ENCODE peak calls at places on chromosomes 7 and 10, in five cellular contexts. M is aorta, O is heart left ventricle, Z is mammary epithelial cell, E is right cardiac atrium. V is an unnamed sample.

GRCh38 chr10:62885656-62886461 is 69.7 kb upstream of the EGR2 start:
- DNase-seq in O (no peak), E (no peak), Z (peak; percentile 33), M (no peak), V (peak; percentile 78)

GRCh38 chr10:59870152-59870551 is 36.2 kb downstream of the CCDC6 start:
- DNase-seq in O (no peak), E (no peak), Z (no peak), M (no peak), V (no peak)

GRCh38 chr10:77201135-77202111 is 436.2 kb downstream of the KCNMA1 start:
- DNase-seq in O (no peak), Z (no peak), E (no peak), M (no peak), V (no peak)

GRCh38 chr10:113576853-113577252 is 24.0 kb downstream of the HABP2 start:
- DNase-seq in O (no peak), M (no peak), E (no peak), Z (peak; percentile 11), V (no peak)

GRCh38 chr10:50326757-50327701 is 75.7 kb upstream of the ASAH2 start:
- DNase-seq in E (peak; percentile 66), M (peak; percentile 68), Z (peak; percentile 61), O (peak; percentile 40), V (peak; percentile 78)

GRCh38 chr7:29783671-29784070 is 22.6 kb upstream of the WIPF3 start:
- DNase-seq in O (no peak), Z (no peak), M (no peak), E (no peak), V (no peak)

GRCh38 chr10:58782876-58783859 is 270.5 kb downstream of the BICC1 start:
- DNase-seq in M (no peak), E (peak; percentile 84), O (peak; percentile 64), Z (no peak), V (no peak)

GRCh38 chr7:48298779-48299178 is 127.5 kb downstream of the ABCA13 start:
- DNase-seq in M (no peak), O (no peak), Z (peak; percentile 93), E (no peak), V (peak; percentile 78)

GRCh38 chr7:98909487-98909886 is 31.2 kb downstream of the TRRAP start:
- DNase-seq in M (no peak), E (no peak), Z (no peak), O (no peak), V (no peak)

GRCh38 chr10:75779276-75779675 is 347.9 kb downstream of the LRMDA start:
- DNase-seq in Z (no peak), E (no peak), M (peak; percentile 58), O (no peak), V (no peak)

GRCh38 chr7:158824028-158824427 is 5.3 kb downstream of the ESYT2 start:
- DNase-seq in M (no peak), O (no peak), Z (no peak), E (no peak), V (no peak)

GRCh38 chr10:80662429-80663211 is 124.9 kb downstream of the SH2D4B start:
- DNase-seq in O (peak; percentile 82), E (peak; percentile 91), Z (peak; percentile 65), M (peak; percentile 88), V (peak; percentile 59)

GRCh38 chr7:17041324-17041723 is 159.5 kb upstream of the AGR3 start:
- DNase-seq in E (no peak), O (no peak), M (no peak), Z (peak; percentile 78), V (peak; percentile 97)

GRCh38 chr10:60732240-60733188 is 45.8 kb upstream of the CDK1 start:
- DNase-seq in M (peak; percentile 42), O (no peak), Z (peak; percentile 44), E (no peak), V (no peak)

GRCh38 chr10:87705339-87705738 is 45.7 kb downstream of the PAPSS2 start:
- DNase-seq in Z (peak; percentile 68), M (no peak), E (no peak), O (no peak), V (peak; percentile 57)

GRCh38 chr7:155972651-155973349 is 160.5 kb upstream of the SHH start:
- DNase-seq in Z (no peak), M (peak; percentile 24), E (no peak), O (no peak), V (no peak)

GRCh38 chr7:108328174-108328651 is 128.0 kb downstream of the NRCAM start:
- DNase-seq in E (no peak), Z (no peak), O (no peak), M (no peak), V (no peak)

GRCh38 chr7:1418505-1419309 is 40.6 kb downstream of the MICALL2 start:
- DNase-seq in M (no peak), E (peak; percentile 53), O (no peak), Z (no peak), V (peak; percentile 26)

GRCh38 chr7:106421181-106421762 is 136.5 kb upstream of the NAMPT start:
- DNase-seq in Z (peak; percentile 41), E (peak; percentile 89), M (peak; percentile 88), O (peak; percentile 85), V (peak; percentile 96)

GRCh38 chr10:73289958-73290357 is 37.5 kb upstream of the MRPS16 start:
- DNase-seq in O (no peak), E (no peak), Z (no peak), M (no peak), V (no peak)

GRCh38 chr10:97570789-97571536 is 1.6 kb upstream of the ANKRD2 start:
- DNase-seq in Z (no peak), E (peak; percentile 45), M (no peak), O (no peak), V (no peak)

GRCh38 chr10:22335204-22335956 is 9.9 kb upstream of the SPAG6 start:
- DNase-seq in E (peak; percentile 75), O (peak; percentile 32), Z (peak; percentile 24), M (peak; percentile 71), V (peak; percentile 37)

GRCh38 chr7:112963634-112964033 is 123.0 kb downstream of the GPR85 start:
- DNase-seq in O (no peak), Z (no peak), M (no peak), E (no peak), V (no peak)

GRCh38 chr7:75579899-75580298 is 87.8 kb downstream of the SPDYE5 start:
- DNase-seq in E (no peak), M (no peak), Z (no peak), O (no peak), V (no peak)

GRCh38 chr7:30452278-30452930 is 26.2 kb downstream of the NOD1 start:
- DNase-seq in M (no peak), E (no peak), Z (no peak), O (no peak), V (no peak)

GRCh38 chr10:85916999-85917573 is 449.5 kb downstream of the GRID1 start:
- DNase-seq in M (no peak), E (no peak), Z (no peak), O (no peak), V (no peak)

GRCh38 chr7:22348379-22348778 is 8.6 kb downstream of the RAPGEF5 start:
- DNase-seq in O (no peak), Z (peak; percentile 35), E (no peak), M (no peak), V (peak; percentile 31)

GRCh38 chr7:155850001-155850436 is 37.8 kb upstream of the SHH start:
- DNase-seq in E (no peak), O (no peak), M (no peak), Z (no peak), V (no peak)

GRCh38 chr10:132361581-132362101 is 29.6 kb downstream of the LRRC27 start:
- DNase-seq in Z (no peak), E (no peak), O (no peak), M (peak; percentile 38), V (no peak)

GRCh38 chr10:35466170-35466569 is 129.9 kb downstream of the CCNY start:
- DNase-seq in E (no peak), O (no peak), Z (no peak), M (no peak), V (no peak)

GRCh38 chr10:35467186-35467585 is 130.9 kb downstream of the CCNY start:
- DNase-seq in Z (no peak), M (no peak), O (no peak), E (no peak), V (no peak)

GRCh38 chr10:35464805-35465456 is 128.6 kb downstream of the CCNY start:
- DNase-seq in E (no peak), M (no peak), Z (no peak), O (no peak), V (peak; percentile 70)

GRCh38 chr10:35465601-35466140 is 129.4 kb downstream of the CCNY start:
- DNase-seq in E (no peak), O (no peak), Z (no peak), M (no peak), V (no peak)

DNA sequence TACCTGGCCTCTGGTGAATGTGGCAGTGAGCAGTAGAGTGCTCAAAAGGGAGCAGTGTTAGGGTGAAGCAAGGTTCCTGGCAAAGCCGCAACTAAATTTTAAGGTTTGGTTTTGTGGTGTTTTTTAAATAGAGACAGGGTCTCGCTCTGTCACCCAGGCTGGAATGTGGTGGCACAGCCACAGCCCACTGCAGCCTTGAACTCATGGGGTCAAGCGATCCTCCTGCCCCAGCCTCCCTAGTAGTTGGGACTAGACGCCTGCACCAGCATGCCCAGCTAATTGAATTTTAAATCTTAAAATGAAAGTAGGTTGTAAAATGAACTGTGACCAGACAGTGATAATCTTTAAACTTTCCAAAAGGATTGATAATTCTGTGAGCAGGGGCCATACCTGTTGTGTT is 130.4 kb downstream of the CCNY start:
- DNase-seq in M (no peak), Z (no peak), O (no peak), E (no peak), V (no peak)
- H3K4me1 ChIP-seq in M (no peaks in the 10 kb centered on the region), Z (peaks cover 3% of the 10 kb centered on the region), O (peaks cover 83% of the 10 kb centered on the region), E (peaks cover 46% of the 10 kb centered on the region), V (peaks cover 10% of the 10 kb centered on the region)

GRCh38 chr7:74291535-74291934 is 2.3 kb downstream of the CLIP2 start:
- DNase-seq in M (no peak), Z (no peak), E (no peak), O (no peak), V (no peak)
- H3K4me1 ChIP-seq in M (no peaks in the 10 kb centered on the region), Z (peaks cover 24% of the 10 kb centered on the region), E (peaks cover 6% of the 10 kb centered on the region), O (peaks cover 58% of the 10 kb centered on the region), V (peaks cover 20% of the 10 kb centered on the region)

GRCh38 chr10:31758495-31758894 is 170.1 kb downstream of the ARHGAP12 start:
- DNase-seq in E (no peak), M (no peak), O (peak; percentile 34), Z (no peak), V (no peak)
- H3K4me1 ChIP-seq in E (peaks cover 16% of the 10 kb centered on the region), M (no peaks in the 10 kb centered on the region), O (peaks cover 47% of the 10 kb centered on the region), Z (peaks cover 29% of the 10 kb centered on the region), V (peaks cover 19% of the 10 kb centered on the region)

GRCh38 chr7:151514461-151515396 is 5.0 kb downstream of the RHEB start:
- DNase-seq in E (no peak), Z (no peak), O (no peak), M (no peak), V (no peak)

GRCh38 chr7:151511270-151511669 is 8.4 kb downstream of the RHEB start:
- DNase-seq in O (no peak), M (no peak), Z (no peak), E (no peak), V (no peak)

GRCh38 chr7:151511946-151512345 is 7.7 kb downstream of the RHEB start:
- DNase-seq in Z (no peak), E (no peak), O (no peak), M (no peak), V (no peak)

GRCh38 chr7:151509670-151510333 is 9.9 kb downstream of the RHEB start:
- DNase-seq in Z (no peak), M (no peak), E (no peak), O (no peak), V (no peak)

DNA sequence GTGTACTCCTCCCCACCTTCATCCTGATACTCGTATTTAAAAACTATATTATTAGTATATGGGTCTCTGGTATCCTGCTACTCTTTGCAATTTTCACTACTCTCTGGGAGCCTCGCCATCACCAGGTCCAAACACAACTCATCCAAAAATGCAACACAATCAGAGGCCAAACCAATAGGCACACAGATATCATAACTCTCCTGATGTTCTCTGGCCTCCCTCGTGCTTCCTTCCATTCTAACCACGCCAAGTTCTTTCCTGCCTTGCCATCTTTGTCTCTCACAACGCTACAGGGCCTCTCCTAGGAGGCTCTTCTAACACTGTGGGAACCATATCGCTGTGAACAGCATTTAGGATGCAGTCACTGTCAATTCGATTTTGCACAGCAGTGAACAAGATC is 7.3 kb downstream of the RHEB start:
- DNase-seq in M (no peak), E (no peak), Z (no peak), O (no peak), V (no peak)
- H3K4me1 ChIP-seq in M (peaks cover 14% of the 10 kb centered on the region), E (peaks cover 14% of the 10 kb centered on the region), Z (peaks cover 11% of the 10 kb centered on the region), O (peaks cover 98% of the 10 kb centered on the region), V (peaks cover 9% of the 10 kb centered on the region)